ENCODE peak calls at places on chromosomes 16 and 17, in six cellular contexts. F is left lung; U is RPMI8226; L is NCI-H1930; J is stimulated activated CD8-positive, alpha-beta memory T cell treated with anti-CD3 and anti-CD28 coated beads, Interleukin-4, amount 100 ng/mL, for 1 hour; G is SK-N-SH. V is an unnamed sample.

GRCh38 chr17:8021565-8022357 is 17.1 kb upstream of the ALOX15B start:
- DNase-seq in F (no peak), U (no peak), L (no peak), J (no peak), G (no peak), V (no peak)

GRCh38 chr17:36089888-36090836 is at the start of gene CCL3:
- DNase-seq in F (no peak), U (no peak), L (no peak), J (no peak), G (no peak), V (no peak)

GRCh38 chr17:78494189-78494960 is 82.8 kb downstream of the DNAH17 start:
- DNase-seq in F (peak; percentile 64), U (peak; percentile 1), L (no peak), J (no peak), G (no peak), V (no peak)

GRCh38 chr16:67110136-67110847 is 551 bp downstream of the PHAF1 start:
- DNase-seq in F (no peak), U (peak; percentile 23), L (no peak), J (no peak), G (no peak), V (no peak)

GRCh38 chr17:50556803-50557202 is 3.7 kb upstream of the CACNA1G start:
- DNase-seq in F (no peak), U (peak; percentile 85), L (no peak), J (no peak), G (peak; percentile 91), V (no peak)

GRCh38 chr17:59234631-59235030 is 14.3 kb downstream of the GDPD1 start:
- DNase-seq in F (no peak), U (no peak), L (no peak), J (no peak), G (no peak), V (no peak)

GRCh38 chr17:4087911-4088693 is 54.7 kb downstream of the ZZEF1 start:
- DNase-seq in F (no peak), U (no peak), L (no peak), J (no peak), G (no peak), V (no peak)

GRCh38 chr16:21628772-21629171 is 23.6 kb downstream of the IGSF6 start:
- DNase-seq in F (no peak), U (no peak), L (no peak), J (no peak), G (no peak), V (no peak)

GRCh38 chr17:49582789-49583188 is 7.1 kb downstream of the NXPH3 start:
- DNase-seq in F (no peak), U (no peak), L (no peak), J (no peak), G (peak; percentile 16), V (no peak)

GRCh38 chr16:66382966-66383299 is 16.4 kb downstream of the CDH5 start:
- DNase-seq in F (no peak), U (no peak), L (no peak), J (no peak), G (no peak), V (no peak)

GRCh38 chr17:65312718-65313382 is 175.7 kb downstream of the RGS9 start:
- DNase-seq in F (no peak), U (no peak), L (no peak), J (no peak), G (no peak), V (no peak)